ENCODE peak calls at places on chromosomes 6 and 20, in five cellular contexts. R is GM12878, U is A549, S is GM23338, Q is PC-3. K is an unnamed sample.

GRCh38 chr20:11810316-11811130 is 107.2 kb upstream of the BTBD3 start:
- DNase-seq in Q (peak), U (no peak), R (no peak), S (no peak), K (no peak)

GRCh38 chr6:44801188-44801587 is 413.7 kb downstream of the CDC5L start:
- DNase-seq in U (no peak), S (no peak), Q (no peak), R (no peak), K (no peak)

GRCh38 chr6:125868996-125869395 is 78.2 kb downstream of the NCOA7 start:
- DNase-seq in U (no peak), S (no peak), R (no peak), Q (no peak), K (no peak)

GRCh38 chr20:41001497-41001896 is 27.1 kb upstream of the TOP1 start:
- DNase-seq in S (no peak), R (no peak), U (no peak), Q (no peak), K (no peak)

GRCh38 chr6:15351631-15352030 is 105.8 kb downstream of the JARID2 start:
- DNase-seq in S (no peak), Q (peak), R (no peak), U (peak), K (peak)

GRCh38 chr6:148037496-148037895 is 305.1 kb upstream of the SASH1 start:
- DNase-seq in R (no peak), S (no peak), Q (peak), U (no peak), K (no peak)

GRCh38 chr6:148803979-148804378 is 57.1 kb downstream of the UST start:
- DNase-seq in S (peak), U (no peak), R (no peak), Q (peak), K (no peak)

GRCh38 chr6:37585937-37586336 is 86.2 kb upstream of the CCDC167 start:
- DNase-seq in S (no peak), Q (no peak), R (no peak), U (no peak), K (no peak)

GRCh38 chr20:2805682-2806350 is 5.4 kb upstream of the CPXM1 start:
- DNase-seq in U (no peak), Q (no peak), R (no peak), S (peak), K (no peak)

GRCh38 chr6:34597605-34598353 is 41.6 kb upstream of the SPDEF start:
- DNase-seq in Q (peak), R (no peak), U (no peak), S (no peak), K (no peak)

GRCh38 chr6:161418458-161418945 is 144.6 kb upstream of the AGPAT4 start:
- DNase-seq in S (peak), R (no peak), Q (peak), U (peak), K (peak)

GRCh38 chr20:40670251-40670650 is 18.8 kb downstream of the MAFB start:
- DNase-seq in Q (no peak), U (no peak), S (no peak), R (no peak), K (no peak)

GRCh38 chr6:69827491-69827890 is 30.7 kb upstream of the LMBRD1 start:
- DNase-seq in S (peak), U (no peak), Q (peak), R (no peak), K (no peak)

GRCh38 chr20:24684421-24684871 is 215.0 kb downstream of the SYNDIG1 start:
- DNase-seq in Q (no peak), R (no peak), S (no peak), U (no peak), K (no peak)

GRCh38 chr6:30882764-30883475 is 1.4 kb upstream of the DDR1 start:
- DNase-seq in U (peak), S (peak), R (peak), Q (peak), K (no peak)

GRCh38 chr6:38906582-38906981 is 142.0 kb upstream of the GLP1R start:
- DNase-seq in Q (no peak), S (no peak), U (no peak), R (no peak), K (no peak)

GRCh38 chr6:3517350-3517749 is 60.5 kb upstream of the SLC22A23 start:
- DNase-seq in Q (peak), S (no peak), R (no peak), U (peak), K (no peak)

GRCh38 chr6:16901777-16902176 is 140.5 kb upstream of the ATXN1 start:
- DNase-seq in U (no peak), Q (peak), S (no peak), R (no peak), K (peak)

GRCh38 chr6:33050013-33050800 is 23.2 kb downstream of the HLA-DPA1 start:
- DNase-seq in U (no peak), Q (no peak), S (no peak), R (no peak), K (no peak)

GRCh38 chr6:21371676-21372161 is 221.8 kb upstream of the SOX4 start:
- DNase-seq in Q (peak), R (no peak), U (peak), S (no peak), K (no peak)

GRCh38 chr6:143015300-143015706 is 45.4 kb upstream of the AIG1 start:
- DNase-seq in U (no peak), Q (no peak), S (no peak), R (peak), K (no peak)

GRCh38 chr6:156795825-156796224 is 18.6 kb downstream of the ARID1B start:
- DNase-seq in R (no peak), S (no peak), U (no peak), Q (no peak), K (no peak)

GRCh38 chr6:64984947-64985346 is 722.1 kb downstream of the EYS start:
- DNase-seq in R (no peak), Q (no peak), S (no peak), U (no peak), K (no peak)

GRCh38 chr6:28408076-28408802 is 8.7 kb upstream of the ZSCAN12 start:
- DNase-seq in Q (no peak), U (no peak), R (no peak), S (no peak), K (no peak)

GRCh38 chr6:105204331-105204730 is 24.5 kb upstream of the POPDC3 start:
- DNase-seq in Q (peak), R (no peak), S (no peak), U (no peak), K (no peak)

GRCh38 chr6:90338409-90338808 is 41.8 kb upstream of the BACH2 start:
- DNase-seq in U (no peak), S (no peak), R (no peak), Q (peak), K (no peak)

GRCh38 chr20:48321271-48321670 is 506.5 kb downstream of the PREX1 start:
- DNase-seq in R (no peak), Q (no peak), U (no peak), S (no peak), K (no peak)

GRCh38 chr6:129030231-129030630 is 147.3 kb downstream of the LAMA2 start:
- DNase-seq in U (no peak), Q (no peak), R (no peak), S (no peak), K (no peak)

GRCh38 chr20:32365560-32365959 is 7.4 kb downstream of the ASXL1 start:
- DNase-seq in R (no peak), S (no peak), U (no peak), Q (no peak), K (no peak)

GRCh38 chr6:150069707-150070106 is 786 bp upstream of the ULBP3 start:
- DNase-seq in R (no peak), S (no peak), Q (no peak), U (no peak), K (no peak)

GRCh38 chr20:58222446-58222845 is 6.0 kb downstream of the ANKRD60 start:
- DNase-seq in Q (no peak), U (no peak), S (no peak), R (no peak), K (no peak)

GRCh38 chr6:110547266-110547964 is 71.0 kb upstream of the SLC22A16 start:
- DNase-seq in U (no peak), Q (peak), S (no peak), R (no peak), K (no peak)

GRCh38 chr6:27126815-27127537 is 120.5 kb upstream of the PRSS16 start:
- DNase-seq in R (peak), U (peak), S (peak), Q (peak), K (peak)

GRCh38 chr6:169161572-169162167 is 92.0 kb downstream of the THBS2 start:
- DNase-seq in U (no peak), R (no peak), S (no peak), Q (no peak), K (no peak)

GRCh38 chr20:38377039-38377715 is 30.9 kb downstream of the LBP start:
- DNase-seq in U (no peak), S (no peak), R (no peak), Q (no peak), K (no peak)

DNA sequence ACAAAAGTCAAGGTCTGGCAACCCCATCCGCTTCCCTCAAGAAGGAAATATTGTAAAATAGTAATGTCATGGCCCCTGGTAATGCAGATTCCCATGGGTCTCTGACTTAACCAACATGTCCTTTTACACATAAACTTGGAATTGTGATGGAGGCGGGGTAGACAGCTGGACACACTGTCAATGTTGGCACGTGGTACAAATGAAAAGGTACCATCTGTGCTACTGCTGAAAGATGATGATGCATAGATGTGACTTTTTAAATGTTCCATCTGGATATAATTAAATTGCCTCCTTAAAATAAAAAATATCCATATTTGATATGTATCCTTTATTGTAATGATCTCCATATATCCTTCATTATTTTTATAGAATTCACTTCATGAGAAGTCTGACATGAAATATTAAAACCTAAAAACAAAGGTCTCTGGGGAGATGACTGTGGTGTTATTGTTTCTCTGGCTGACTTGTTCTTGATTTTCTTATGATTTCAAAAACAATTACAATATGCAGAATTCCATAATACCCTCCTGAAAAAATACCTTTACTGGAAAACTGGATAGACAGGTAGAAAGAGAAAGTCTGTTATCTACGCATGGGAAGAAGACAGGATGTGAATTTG is 104.5 kb downstream of the MKKS start:
- DNase-seq in U (no peak), R (no peak), Q (no peak), S (no peak), K (no peak)
- H3K4me2 ChIP-seq in U (peak), R (no peak), Q (no peak), S (no peak), K (no peak)

GRCh38 chr6:100257661-100258395 is 206.9 kb downstream of the SIM1 start:
- DNase-seq in Q (peak), R (peak), U (peak), S (peak), K (peak)
- H3K4me2 ChIP-seq in Q (peak), R (peak), U (peak), S (no peak), K (peak)

DNA sequence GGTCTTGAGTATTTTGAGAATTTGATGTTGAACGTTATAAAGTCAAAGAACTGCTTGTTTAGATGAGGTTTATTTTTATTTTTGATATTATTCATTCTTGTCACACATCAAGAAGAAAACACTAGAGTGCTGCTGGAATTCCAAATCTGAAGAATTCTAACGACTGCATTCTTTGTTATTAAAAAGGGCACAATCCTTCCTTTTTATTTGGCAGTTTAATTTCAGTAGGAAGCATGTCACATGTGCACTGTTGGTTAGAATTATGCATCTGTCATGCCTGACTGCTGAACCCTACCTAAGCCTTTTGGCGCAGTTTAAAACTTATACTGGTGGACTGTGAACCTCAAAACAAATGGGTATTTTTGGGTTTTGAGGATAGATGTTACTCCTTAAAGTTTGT is 4.0 kb downstream of the ID4 start:
- DNase-seq in S (no peak), Q (no peak), U (no peak), R (no peak), K (no peak)
- H3K4me2 ChIP-seq in S (no peak), Q (no peak), U (no peak), R (no peak), K (no peak)

DNA sequence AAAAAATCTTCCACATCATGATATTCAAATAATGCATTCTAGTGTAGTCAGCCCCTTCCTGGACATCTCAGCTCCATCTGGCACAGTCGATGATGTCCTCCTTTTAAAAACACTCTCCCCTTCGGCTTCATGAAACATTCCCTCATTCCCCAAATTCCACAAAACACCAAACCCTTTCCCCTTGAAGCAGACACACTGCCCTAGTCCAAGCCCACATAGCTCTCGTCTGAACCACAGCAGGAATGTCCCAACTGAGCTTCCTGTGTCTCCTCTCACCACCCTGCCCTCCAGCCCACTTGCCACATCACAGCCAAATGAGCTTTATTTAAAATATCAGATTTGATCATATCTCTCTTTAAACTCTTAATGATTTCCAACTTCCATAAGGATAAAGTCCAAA is 106.4 kb upstream of the CARMIL1 start:
- DNase-seq in U (peak), Q (peak), S (peak), R (no peak), K (no peak)
- H3K4me2 ChIP-seq in U (peak), Q (peak), S (no peak), R (no peak), K (no peak)

K was measured in endothelial cell of umbilical vein.